ENCODE peak calls at places on chromosomes 7 and 10, in four cellular contexts. A, G, C and D are unnamed samples.

GRCh38 chr7:101923276-101923985 is 106.0 kb downstream of the CUX1 start:
- DNase-seq in A (no peak), G (no peak), C (no peak), D (no peak)

GRCh38 chr7:107501593-107501992 is 31.7 kb downstream of the GPR22 start:
- DNase-seq in A (peak), G (no peak), C (no peak), D (peak)

GRCh38 chr7:54785261-54785660 is 26.2 kb upstream of the SEC61G start:
- DNase-seq in A (no peak), G (no peak), C (no peak), D (no peak)

GRCh38 chr7:30968747-30969603 is 5.2 kb downstream of the GHRHR start:
- DNase-seq in A (no peak), G (no peak), C (no peak), D (peak)

GRCh38 chr10:96641896-96642295 is 55.1 kb upstream of the TM9SF3 start:
- DNase-seq in A (no peak), G (no peak), C (no peak), D (no peak)

GRCh38 chr10:18659784-18660561 is 742 bp downstream of the ARL5B start:
- DNase-seq in A (peak), G (no peak), C (peak), D (peak)

GRCh38 chr10:5547934-5548660 is 23.3 kb downstream of the CALML3 start:
- DNase-seq in A (no peak), G (no peak), C (no peak), D (no peak)

GRCh38 chr10:22655312-22655973 is 58.9 kb downstream of the PIP4K2A start:
- DNase-seq in A (no peak), G (no peak), C (no peak), D (no peak)

GRCh38 chr10:78297997-78298396 is 264.3 kb downstream of the RPS24 start:
- DNase-seq in A (no peak), G (no peak), C (no peak), D (no peak)

GRCh38 chr10:108465871-108466641 is 1301.5 kb upstream of the SORCS1 start:
- DNase-seq in A (peak), G (no peak), C (no peak), D (no peak)

DNA sequence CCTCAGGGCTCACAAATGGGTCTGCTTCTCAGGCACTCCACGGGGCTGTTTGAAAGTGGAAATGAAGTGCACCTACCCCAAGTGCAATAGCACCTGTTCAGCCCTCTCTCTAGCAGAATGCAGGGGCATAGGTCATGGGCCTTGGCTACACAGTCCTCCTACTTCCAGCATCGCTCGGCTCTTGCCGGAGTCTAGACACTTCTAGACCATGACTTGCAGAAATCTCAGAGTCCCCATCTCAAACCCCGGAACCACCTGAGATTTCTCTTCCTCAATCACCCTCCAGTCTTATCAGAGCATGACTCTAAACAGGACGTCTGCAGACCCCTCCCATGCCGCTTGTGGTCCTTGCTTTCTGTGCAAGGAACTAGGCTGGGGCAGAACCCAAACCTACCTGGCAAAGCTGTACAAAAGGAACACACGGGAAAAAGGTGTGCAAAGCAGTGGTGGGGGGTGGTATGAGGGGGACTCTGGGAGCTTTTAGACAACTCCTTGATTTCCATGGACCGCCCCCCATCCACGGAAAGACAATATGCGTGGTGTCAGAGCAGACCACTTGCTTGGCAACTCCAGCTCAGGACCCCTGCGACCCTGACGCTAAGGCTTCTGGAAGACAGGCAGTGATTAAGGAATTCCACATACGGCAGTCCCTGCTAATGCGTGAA is 13.8 kb downstream of the TMEM273 start:
- DNase-seq in A (no peak), G (no peak), C (no peak), D (peak)
- TF ChIP-seq SPI1 in A (no peak), G (no peak), C (no peak), D (peak)

GRCh38 chr10:61780732-61781131 is 118.0 kb downstream of the CABCOCO1 start:
- DNase-seq in A (no peak), G (no peak), C (no peak), D (no peak)

GRCh38 chr10:61781969-61782403 is 119.3 kb downstream of the CABCOCO1 start:
- DNase-seq in A (no peak), G (no peak), C (no peak), D (peak)

GRCh38 chr10:61779276-61779675 is 116.5 kb downstream of the CABCOCO1 start:
- DNase-seq in A (no peak), G (no peak), C (no peak), D (no peak)

GRCh38 chr10:61778137-61778536 is 115.4 kb downstream of the CABCOCO1 start:
- DNase-seq in A (no peak), G (no peak), C (no peak), D (no peak)

DNA sequence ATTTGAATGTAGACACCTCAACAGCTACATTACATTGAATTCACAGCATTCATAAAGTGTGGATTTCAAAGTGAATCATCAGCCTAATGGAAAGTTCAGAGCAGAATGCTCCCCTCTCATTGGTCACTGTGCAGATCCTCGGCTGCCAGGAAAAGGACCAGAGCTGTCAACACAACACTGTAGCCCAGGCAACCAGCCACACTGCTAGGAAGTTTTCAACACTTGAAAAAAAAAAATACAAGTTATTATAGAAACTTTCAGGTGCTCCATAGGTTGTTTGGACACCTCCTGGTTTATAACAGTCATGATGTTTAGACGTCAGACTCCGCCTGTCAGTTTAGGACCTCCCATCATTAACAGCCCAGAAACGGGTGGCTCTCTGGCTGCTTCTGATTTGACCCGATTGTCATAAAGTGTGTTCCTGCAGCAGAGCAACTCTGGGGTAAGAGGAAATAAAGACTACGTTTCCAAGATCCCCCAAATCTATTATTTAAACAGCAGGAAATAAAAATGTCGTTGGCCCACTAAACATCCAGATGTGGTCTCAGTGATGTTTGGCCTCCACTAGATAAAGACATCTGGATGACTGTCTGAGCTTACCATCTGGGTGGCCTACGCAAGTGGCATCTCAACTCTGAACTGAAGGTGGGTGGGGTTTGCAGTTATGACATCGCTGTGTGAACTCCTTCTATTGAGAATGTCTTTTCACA is 117.4 kb downstream of the CABCOCO1 start:
- DNase-seq in A (no peak), G (no peak), C (no peak), D (peak)
- TF ChIP-seq SPI1 in A (no peak), G (no peak), C (no peak), D (no peak)

GRCh38 chr10:34503704-34504103 is 311.4 kb downstream of the PARD3 start:
- DNase-seq in A (no peak), G (no peak), C (no peak), D (no peak)

GRCh38 chr10:34506773-34507172 is 308.3 kb downstream of the PARD3 start:
- DNase-seq in A (no peak), G (no peak), C (no peak), D (no peak)

GRCh38 chr10:34507217-34507616 is 307.9 kb downstream of the PARD3 start:
- DNase-seq in A (no peak), G (no peak), C (no peak), D (no peak)

GRCh38 chr10:34505338-34505737 is 309.8 kb downstream of the PARD3 start:
- DNase-seq in A (no peak), G (no peak), C (no peak), D (no peak)

DNA sequence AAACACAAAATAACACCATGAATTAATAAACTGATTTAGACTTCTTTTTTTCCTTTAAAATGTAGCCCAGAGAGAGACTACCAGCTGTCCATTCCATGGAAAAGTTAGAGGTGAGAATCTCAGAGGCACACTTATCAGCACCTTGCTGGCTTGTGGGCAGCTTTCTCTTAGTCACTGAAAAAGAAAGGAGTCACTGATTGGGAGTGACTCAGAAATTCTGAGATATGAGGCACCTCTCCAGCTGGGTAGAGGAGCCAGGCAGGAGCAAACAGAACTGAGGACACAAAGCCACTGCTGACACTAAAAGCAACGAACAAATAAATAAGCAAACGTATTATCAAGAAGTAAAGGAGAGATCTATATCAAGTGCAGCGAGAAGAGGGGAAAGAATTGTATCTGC is 310.6 kb downstream of the PARD3 start:
- DNase-seq in A (no peak), G (no peak), C (no peak), D (no peak)
- TF ChIP-seq SPI1 in A (no peak), G (no peak), C (no peak), D (no peak)

DNA sequence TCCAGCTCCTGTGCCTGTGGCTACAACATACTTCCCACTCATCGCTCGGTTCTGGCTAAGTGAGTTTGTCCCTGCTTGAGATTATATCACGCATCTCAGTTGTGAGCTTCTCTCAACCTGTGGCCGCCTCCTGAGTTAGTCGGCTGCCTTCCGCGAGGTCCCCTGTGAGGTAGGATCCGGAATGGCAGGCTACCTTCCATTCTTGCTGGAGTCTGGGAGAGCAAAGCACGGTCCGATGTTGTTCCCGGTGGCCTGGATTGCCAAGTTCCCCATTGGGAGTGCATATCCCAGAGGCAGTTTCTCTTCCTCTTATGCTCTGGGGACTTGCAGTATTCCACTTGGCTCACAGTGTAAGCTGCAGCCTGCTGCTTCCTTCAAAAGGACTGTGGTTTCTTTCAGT is 225.3 kb upstream of the ZWINT start:
- DNase-seq in A (no peak), G (no peak), C (no peak), D (no peak)
- TF ChIP-seq SPI1 in A (no peak), G (no peak), C (no peak), D (no peak)

GRCh38 chr10:125839176-125839575 is 15.8 kb downstream of the BCCIP start:
- DNase-seq in A (no peak), G (no peak), C (no peak), D (no peak)

GRCh38 chr10:125840955-125841354 is 17.6 kb downstream of the BCCIP start:
- DNase-seq in A (no peak), G (no peak), C (no peak), D (no peak)

GRCh38 chr10:125840406-125840805 is 17.1 kb downstream of the BCCIP start:
- DNase-seq in A (no peak), G (no peak), C (no peak), D (no peak)

GRCh38 chr10:125836746-125837145 is 13.4 kb downstream of the BCCIP start:
- DNase-seq in A (no peak), G (no peak), C (no peak), D (no peak)
- TF ChIP-seq SPI1 in A (no peak), G (no peak), C (no peak), D (no peak)